ENCODE peak calls at places on chromosomes 7 and 10, in four cellular contexts. L, W, J and O are unnamed samples.

GRCh38 chr7:101722247-101722646 is 93.2 kb upstream of the MYL10 start:
- DNase-seq in L (no peak), W (no peak), J (no peak), O (no peak)

GRCh38 chr7:116573541-116573940 is 48.7 kb downstream of the CAV1 start:
- DNase-seq in L (no peak), W (no peak), J (no peak), O (no peak)

GRCh38 chr10:3482200-3482993 is 302.6 kb downstream of the KLF6 start:
- DNase-seq in L (no peak), W (peak), J (peak), O (peak)

GRCh38 chr10:132667613-132668394 is 118.1 kb downstream of the NKX6-2 start:
- DNase-seq in L (no peak), W (peak), J (peak), O (no peak)

GRCh38 chr7:105963038-105963667 is at the start of gene CDHR3:
- DNase-seq in L (no peak), W (no peak), J (no peak), O (no peak)

GRCh38 chr7:94423865-94424264 is 29.2 kb downstream of the COL1A2 start:
- DNase-seq in L (no peak), W (peak), J (no peak), O (no peak)

GRCh38 chr10:78944658-78945333 is 124.0 kb upstream of the ZMIZ1 start:
- DNase-seq in L (no peak), W (peak), J (peak), O (no peak)

GRCh38 chr7:95205821-95206220 is 118.5 kb downstream of the PON1 start:
- DNase-seq in L (no peak), W (peak), J (peak), O (no peak)

GRCh38 chr7:66250711-66251110 is 45.6 kb downstream of the TPST1 start:
- DNase-seq in L (no peak), W (peak), J (no peak), O (no peak)

GRCh38 chr10:119243478-119243877 is 36.1 kb downstream of the GRK5 start:
- DNase-seq in L (no peak), W (no peak), J (no peak), O (no peak)

GRCh38 chr10:114678806-114679205 is 20.7 kb upstream of the ABLIM1 start:
- DNase-seq in L (no peak), W (no peak), J (no peak), O (no peak)

GRCh38 chr10:33529234-33529633 is 194.8 kb upstream of the NRP1 start:
- DNase-seq in L (no peak), W (no peak), J (no peak), O (no peak)

GRCh38 chr10:4006051-4006450 is 221.0 kb upstream of the KLF6 start:
- DNase-seq in L (no peak), W (no peak), J (no peak), O (no peak)

GRCh38 chr7:77699056-77699455 is 2.8 kb downstream of the RSBN1L start:
- DNase-seq in L (no peak), W (no peak), J (no peak), O (no peak)

GRCh38 chr10:77415311-77415960 is 222.2 kb downstream of the KCNMA1 start:
- DNase-seq in L (no peak), W (peak), J (no peak), O (no peak)

GRCh38 chr10:8412541-8412940 is 358.1 kb downstream of the GATA3 start:
- DNase-seq in L (no peak), W (no peak), J (no peak), O (no peak)

GRCh38 chr7:53237344-53237913 is 202.0 kb downstream of the POM121L12 start:
- DNase-seq in L (no peak), W (no peak), J (no peak), O (no peak)

GRCh38 chr7:29815181-29816105 is 9.1 kb downstream of the WIPF3 start:
- DNase-seq in L (no peak), W (no peak), J (no peak), O (no peak)

GRCh38 chr7:44196450-44196872 is 4.3 kb upstream of the YKT6 start:
- DNase-seq in L (peak), W (peak), J (peak), O (no peak)

GRCh38 chr7:23234569-23235296 is 11.8 kb upstream of the GPNMB start:
- DNase-seq in L (no peak), W (peak), J (no peak), O (no peak)

GRCh38 chr7:16753932-16754571 is 497 bp downstream of the TSPAN13 start:
- DNase-seq in L (peak), W (no peak), J (no peak), O (no peak)

GRCh38 chr10:14579405-14579804 is 195.3 kb downstream of the FAM107B start:
- DNase-seq in L (no peak), W (peak), J (no peak), O (no peak)

GRCh38 chr10:49508249-49508648 is 30.7 kb downstream of the ERCC6 start:
- DNase-seq in L (no peak), W (no peak), J (no peak), O (no peak)

GRCh38 chr7:142956951-142957623 is 5.1 kb downstream of the KEL start:
- DNase-seq in L (no peak), W (peak), J (no peak), O (no peak)

GRCh38 chr10:117424789-117425649 is 49.8 kb upstream of the PDZD8 start:
- DNase-seq in L (no peak), W (no peak), J (no peak), O (no peak)

GRCh38 chr10:22437620-22438588 is 92.6 kb downstream of the SPAG6 start:
- DNase-seq in L (no peak), W (peak), J (no peak), O (no peak)

GRCh38 chr10:103021150-103021896 is 103.2 kb downstream of the CNNM2 start:
- DNase-seq in L (no peak), W (no peak), J (no peak), O (no peak)

GRCh38 chr10:6694447-6695155 is 114.5 kb upstream of the PRKCQ start:
- DNase-seq in L (no peak), W (no peak), J (no peak), O (no peak)

GRCh38 chr10:24215603-24216002 is 6.7 kb downstream of the KIAA1217 start:
- DNase-seq in L (no peak), W (no peak), J (no peak), O (no peak)

GRCh38 chr10:5948999-5949759 is 28.2 kb downstream of the IL15RA start:
- DNase-seq in L (peak), W (peak), J (peak), O (no peak)

GRCh38 chr7:12207046-12207445 is 4.0 kb upstream of the TMEM106B start:
- DNase-seq in L (no peak), W (peak), J (no peak), O (no peak)

GRCh38 chr7:112556633-112557032 is 75.8 kb downstream of the LSMEM1 start:
- DNase-seq in L (no peak), W (no peak), J (no peak), O (no peak)

GRCh38 chr10:100338434-100339036 is 8.5 kb upstream of the SCD start:
- DNase-seq in L (peak), W (peak), J (no peak), O (peak)

GRCh38 chr7:157432541-157432956 is 95.7 kb downstream of the DNAJB6 start:
- DNase-seq in L (peak), W (peak), J (no peak), O (no peak)

GRCh38 chr10:124175701-124176100 is 82.3 kb upstream of the CHST15 start:
- DNase-seq in L (no peak), W (no peak), J (no peak), O (no peak)

GRCh38 chr7:7595451-7595850 is 28.8 kb downstream of the MIOS start:
- DNase-seq in L (no peak), W (peak), J (peak), O (no peak)
- TF ChIP-seq CTCF in L (peak), W (peak), J (no peak), O (no peak)

GRCh38 chr10:94803307-94803706 is 40.8 kb downstream of the CYP2C19 start:
- DNase-seq in L (no peak), W (no peak), J (no peak), O (no peak)
- TF ChIP-seq CTCF in L (no peak), W (no peak), J (no peak), O (no peak)

DNA sequence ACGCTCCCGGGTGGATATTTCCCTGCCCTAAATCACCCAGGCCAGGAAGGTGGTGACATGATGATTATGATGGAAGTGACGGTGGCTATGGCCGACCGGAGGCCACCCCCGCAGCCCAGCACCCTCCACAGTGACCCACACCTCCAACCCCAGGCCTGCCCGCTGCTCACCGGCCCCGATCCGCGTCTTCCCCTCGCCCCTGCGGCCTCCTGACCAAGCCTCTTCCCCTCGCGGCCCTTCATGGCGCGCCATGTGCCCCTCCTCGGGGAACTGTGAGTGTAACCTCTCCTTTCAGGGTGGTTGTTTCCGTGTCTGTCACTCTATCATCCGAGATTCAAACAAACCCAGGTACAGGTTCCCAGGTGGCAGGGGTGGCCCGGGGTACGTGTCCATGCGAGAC is 78.3 kb downstream of the UNCX start:
- DNase-seq in L (no peak), W (no peak), J (no peak), O (no peak)
- TF ChIP-seq CTCF in L (no peak), W (no peak), J (no peak), O (no peak)

GRCh38 chr7:151225948-151226510 is 976 bp downstream of the ABCF2 start:
- DNase-seq in L (no peak), W (no peak), J (no peak), O (no peak)

GRCh38 chr7:151226560-151226874 is 488 bp downstream of the ABCF2 start:
- DNase-seq in L (no peak), W (no peak), J (no peak), O (no peak)

GRCh38 chr7:151229249-151229648 is 2.2 kb upstream of the ABCF2 start:
- DNase-seq in L (no peak), W (no peak), J (no peak), O (no peak)

GRCh38 chr7:151226875-151227782 is at the start of gene ABCF2:
- DNase-seq in L (peak), W (peak), J (peak), O (peak)

DNA sequence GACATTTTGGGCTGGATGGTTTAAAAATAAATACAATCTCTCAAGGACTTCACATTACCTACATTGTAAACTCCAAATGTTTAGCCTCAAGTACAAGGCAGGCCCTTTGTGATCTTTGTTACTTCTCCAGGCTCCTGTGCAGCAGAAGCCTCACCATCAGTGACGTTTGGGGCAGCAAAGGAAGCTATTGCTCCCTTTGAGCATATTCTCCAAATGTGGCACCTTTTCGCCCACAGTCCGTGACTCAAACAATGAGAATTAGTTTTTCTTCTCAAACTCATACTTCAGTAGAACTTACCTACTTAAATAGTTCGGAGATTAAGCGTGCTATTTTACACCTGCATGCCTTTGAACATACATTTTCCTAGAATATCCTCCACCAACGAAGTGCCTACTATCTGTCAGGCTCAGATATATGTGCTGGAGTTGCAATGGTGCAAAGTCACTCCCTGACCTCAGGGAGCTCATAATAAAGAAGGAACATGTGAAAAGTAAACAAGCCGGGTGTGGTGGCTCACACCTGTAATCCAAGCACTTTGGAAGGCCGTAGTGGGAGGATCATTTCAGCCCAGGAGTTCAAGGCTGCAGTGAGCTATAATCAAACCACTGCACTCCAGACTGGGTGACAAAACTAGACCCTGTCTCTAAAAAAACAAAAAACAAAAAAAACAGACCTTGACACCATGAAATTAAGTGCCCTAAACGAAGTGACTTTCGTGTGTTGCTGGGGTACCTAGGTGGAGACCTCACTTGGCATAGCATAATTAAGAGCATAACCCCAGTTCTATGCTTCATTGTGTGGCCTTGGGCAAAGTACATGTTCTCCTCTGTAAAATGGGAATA is 1.2 kb upstream of the ABCF2 start:
- DNase-seq in L (no peak), W (no peak), J (no peak), O (no peak)
- TF ChIP-seq CTCF in L (no peak), W (no peak), J (no peak), O (no peak)

GRCh38 chr7:47254081-47255006 is 327.6 kb downstream of the TNS3 start:
- DNase-seq in L (peak), W (peak), J (no peak), O (peak)
- TF ChIP-seq CTCF in L (peak), W (peak), J (peak), O (peak)

GRCh38 chr7:127550247-127550646 is 35.1 kb downstream of the GCC1 start:
- DNase-seq in L (no peak), W (no peak), J (no peak), O (no peak)
- TF ChIP-seq CTCF in L (peak), W (peak), J (peak), O (no peak)

GRCh38 chr7:24713850-24714675 is 43.2 kb downstream of the GSDME start:
- DNase-seq in L (no peak), W (no peak), J (no peak), O (peak)
- TF ChIP-seq CTCF in L (no peak), W (no peak), J (no peak), O (no peak)